ENCODE peak calls at places on chromosomes 16 and 17, in seven cellular contexts. N is brain microvascular endothelial cell, Z is hippocampal formation, Y is T-cell, W is ACHN, S is AG10803, R is HCEC 1CT. F is an unnamed sample.

GRCh38 chr16:47577029-47577428 is 115.9 kb downstream of the PHKB start:
- DNase-seq in N (no peak), Z (no peak), Y (no peak), W (no peak), S (no peak), R (no peak), F (no peak)

GRCh38 chr17:17792143-17792550 is 44.6 kb downstream of the SREBF1 start:
- DNase-seq in N (no peak), Z (no peak), Y (no peak), W (no peak), S (no peak), R (no peak), F (no peak)

GRCh38 chr16:30659507-30660423 is 1.5 kb downstream of the FBRS start:
- DNase-seq in N (no peak), Z (no peak), Y (no peak), W (no peak), S (peak), R (peak), F (peak)

GRCh38 chr17:35846055-35846809 is 22.5 kb downstream of the HEATR9 start:
- DNase-seq in N (no peak), Z (no peak), Y (no peak), W (no peak), S (peak), R (no peak), F (no peak)

GRCh38 chr17:35709874-35710273 is 21.6 kb upstream of the RASL10B start:
- DNase-seq in N (no peak), Z (no peak), Y (no peak), W (no peak), S (peak), R (no peak), F (no peak)

GRCh38 chr16:783404-784161 is 4.6 kb downstream of the RPUSD1 start:
- DNase-seq in N (no peak), Z (no peak), Y (no peak), W (no peak), S (no peak), R (no peak), F (no peak)

GRCh38 chr16:84555418-84556196 is 51.1 kb upstream of the MEAK7 start:
- DNase-seq in N (no peak), Z (peak), Y (no peak), W (no peak), S (no peak), R (no peak), F (peak)

GRCh38 chr17:80605326-80606066 is 60.9 kb downstream of the RPTOR start:
- DNase-seq in N (peak), Z (no peak), Y (no peak), W (peak), S (no peak), R (no peak), F (no peak)

GRCh38 chr17:66507982-66508760 is 205.8 kb downstream of the PRKCA start:
- DNase-seq in N (no peak), Z (no peak), Y (no peak), W (no peak), S (no peak), R (no peak), F (no peak)

GRCh38 chr16:47052666-47053640 is 79.5 kb upstream of the DNAJA2 start:
- DNase-seq in N (no peak), Z (no peak), Y (no peak), W (no peak), S (no peak), R (no peak), F (no peak)

GRCh38 chr16:57955572-57955971 is 15.4 kb downstream of the CNGB1 start:
- DNase-seq in N (no peak), Z (no peak), Y (no peak), W (peak), S (no peak), R (no peak), F (no peak)

GRCh38 chr16:86578056-86578455 is 293 bp upstream of the FOXL1 start:
- DNase-seq in N (peak), Z (no peak), Y (no peak), W (no peak), S (no peak), R (peak), F (no peak)

GRCh38 chr17:63150994-63151464 is 185.0 kb downstream of the TANC2 start:
- DNase-seq in N (no peak), Z (no peak), Y (no peak), W (no peak), S (peak), R (peak), F (no peak)

GRCh38 chr16:10987361-10988163 is 43.2 kb downstream of the CLEC16A start:
- DNase-seq in N (no peak), Z (no peak), Y (no peak), W (no peak), S (no peak), R (no peak), F (no peak)

GRCh38 chr17:29573558-29573870 is 5.0 kb downstream of the TP53I13 start:
- DNase-seq in N (no peak), Z (no peak), Y (no peak), W (no peak), S (no peak), R (no peak), F (no peak)

GRCh38 chr17:17078832-17079231 is 36.6 kb downstream of the MPRIP start:
- DNase-seq in N (no peak), Z (no peak), Y (no peak), W (no peak), S (no peak), R (no peak), F (no peak)

GRCh38 chr17:46876353-46876887 is 25.0 kb downstream of the WNT9B start:
- DNase-seq in N (no peak), Z (no peak), Y (no peak), W (no peak), S (no peak), R (no peak), F (no peak)

GRCh38 chr16:31473300-31474052 is 1.5 kb downstream of the TGFB1I1 start:
- DNase-seq in N (no peak), Z (no peak), Y (no peak), W (no peak), S (no peak), R (no peak), F (no peak)

GRCh38 chr17:44095647-44096496 is 25.3 kb downstream of the G6PC3 start:
- DNase-seq in N (peak), Z (peak), Y (no peak), W (peak), S (peak), R (peak), F (peak)

GRCh38 chr17:37365589-37365988 is 10.2 kb upstream of the C17orf78 start:
- DNase-seq in N (no peak), Z (no peak), Y (no peak), W (no peak), S (no peak), R (no peak), F (no peak)

GRCh38 chr17:37430051-37430591 is 23.4 kb downstream of the TADA2A start:
- DNase-seq in N (no peak), Z (no peak), Y (no peak), W (no peak), S (peak), R (peak), F (no peak)

GRCh38 chr17:43371227-43371821 is 27.5 kb upstream of the ARL4D start:
- DNase-seq in N (no peak), Z (no peak), Y (no peak), W (no peak), S (no peak), R (no peak), F (no peak)

GRCh38 chr17:46819906-46820351 is 1.4 kb upstream of the WNT3 start:
- DNase-seq in N (no peak), Z (no peak), Y (no peak), W (no peak), S (no peak), R (no peak), F (no peak)

GRCh38 chr17:79202476-79202875 is 127.9 kb downstream of the ENGASE start:
- DNase-seq in N (no peak), Z (no peak), Y (no peak), W (no peak), S (no peak), R (no peak), F (no peak)

GRCh38 chr17:49703557-49704277 is 4.0 kb downstream of the SLC35B1 start:
- DNase-seq in N (peak), Z (no peak), Y (no peak), W (peak), S (peak), R (peak), F (peak)

GRCh38 chr17:7238418-7239090 is 703 bp downstream of the PHF23 start:
- DNase-seq in N (no peak), Z (peak), Y (no peak), W (peak), S (peak), R (no peak), F (peak)

GRCh38 chr17:78422872-78423588 is 44.6 kb downstream of the PGS1 start:
- DNase-seq in N (no peak), Z (no peak), Y (no peak), W (no peak), S (no peak), R (no peak), F (no peak)

GRCh38 chr16:54937673-54938350 is 7.1 kb downstream of the IRX5 start:
- DNase-seq in N (no peak), Z (no peak), Y (no peak), W (no peak), S (no peak), R (no peak), F (no peak)

GRCh38 chr17:38746893-38747384 is 1.2 kb downstream of the PCGF2 start:
- DNase-seq in N (no peak), Z (no peak), Y (no peak), W (no peak), S (no peak), R (no peak), F (no peak)

GRCh38 chr17:237406-237955 is 56.0 kb upstream of the DOC2B start:
- DNase-seq in N (no peak), Z (no peak), Y (no peak), W (no peak), S (no peak), R (no peak), F (no peak)